ENCODE peak calls at places on chromosome 4, in four cellular contexts. D, Q, X and N are unnamed samples.
A peak's percentile ranks its signal among the peaks of the same experiment; 100 is the strongest.

GRCh38 chr4:73021634-73022033 is 47.9 kb downstream of the COX18 start:
- DNase-seq in D (no peak), Q (no peak), X (peak; percentile 4), N (peak; percentile 16)

GRCh38 chr4:68367835-68368234 is 17.9 kb upstream of the YTHDC1 start:
- DNase-seq in D (no peak), Q (no peak), X (no peak), N (no peak)

GRCh38 chr4:159021597-159022385 is 81.1 kb upstream of the RAPGEF2 start:
- DNase-seq in D (no peak), Q (no peak), X (no peak), N (no peak)

GRCh38 chr4:184401397-184402171 is 72.8 kb downstream of the IRF2 start:
- DNase-seq in D (no peak), Q (no peak), X (peak; percentile 47), N (no peak)

GRCh38 chr4:181685911-181686310 is 557.3 kb upstream of the TENM3 start:
- DNase-seq in D (no peak), Q (peak; percentile 69), X (no peak), N (peak; percentile 86)

GRCh38 chr4:8306511-8307021 is 37.0 kb downstream of the HTRA3 start:
- DNase-seq in D (no peak), Q (no peak), X (no peak), N (no peak)

GRCh38 chr4:82123934-82124333 is 249.9 kb downstream of the HNRNPD start:
- DNase-seq in D (no peak), Q (no peak), X (no peak), N (no peak)

GRCh38 chr4:159201168-159201567 is 98.3 kb downstream of the RAPGEF2 start:
- DNase-seq in D (no peak), Q (no peak), X (no peak), N (no peak)

GRCh38 chr4:153153339-153153851 is 50.8 kb upstream of the TRIM2 start:
- DNase-seq in D (peak; percentile 39), Q (no peak), X (peak; percentile 95), N (no peak)

GRCh38 chr4:140296335-140296753 is 77.1 kb upstream of the SCOC start:
- DNase-seq in D (peak; percentile 25), Q (peak; percentile 68), X (peak; percentile 70), N (peak; percentile 82)

GRCh38 chr4:95998311-95998710 is 158.4 kb downstream of the PDHA2 start:
- DNase-seq in D (no peak), Q (no peak), X (no peak), N (no peak)

GRCh38 chr4:72418458-72418857 is 150.6 kb downstream of the ADAMTS3 start:
- DNase-seq in D (peak; percentile 53), Q (peak; percentile 57), X (no peak), N (peak; percentile 65)

GRCh38 chr4:97720869-97721432 is 422.3 kb downstream of the STPG2 start:
- DNase-seq in D (no peak), Q (no peak), X (peak; percentile 49), N (no peak)

GRCh38 chr4:168716411-168717129 is 219.7 kb downstream of the PALLD start:
- DNase-seq in D (no peak), Q (no peak), X (no peak), N (no peak)

GRCh38 chr4:52657630-52658501 is 1.2 kb downstream of the USP46 start:
- DNase-seq in D (no peak), Q (no peak), X (no peak), N (no peak)

GRCh38 chr4:1512738-1513660 is 106.8 kb upstream of the NKX1-1 start:
- DNase-seq in D (no peak), Q (no peak), X (no peak), N (no peak)

GRCh38 chr4:153346563-153346962 is 2.1 kb downstream of the MND1 start:
- DNase-seq in D (no peak), Q (no peak), X (no peak), N (no peak)

GRCh38 chr4:111362891-111363290 is 740.0 kb upstream of the PITX2 start:
- DNase-seq in D (peak; percentile 27), Q (peak; percentile 1), X (no peak), N (peak; percentile 88)

GRCh38 chr4:85391011-85391410 is 83.9 kb upstream of the ARHGAP24 start:
- DNase-seq in D (no peak), Q (no peak), X (no peak), N (no peak)

GRCh38 chr4:28391877-28392276 is 1531.2 kb downstream of the STIM2 start:
- DNase-seq in D (no peak), Q (no peak), X (no peak), N (peak; percentile 23)

GRCh38 chr4:121958777-121959176 is 6.9 kb upstream of the TRPC3 start:
- DNase-seq in D (no peak), Q (no peak), X (no peak), N (no peak)

GRCh38 chr4:52059372-52059771 is 8.3 kb downstream of the SPATA18 start:
- DNase-seq in D (peak; percentile 21), Q (no peak), X (no peak), N (peak; percentile 23)

GRCh38 chr4:163680390-163681098 is 186.1 kb downstream of the TMA16 start:
- DNase-seq in D (no peak), Q (no peak), X (no peak), N (no peak)

GRCh38 chr4:150001815-150002214 is 76.4 kb upstream of the DCLK2 start:
- DNase-seq in D (no peak), Q (no peak), X (no peak), N (no peak)

GRCh38 chr4:53015681-53016080 is 153.6 kb downstream of the RASL11B start:
- DNase-seq in D (peak; percentile 19), Q (no peak), X (no peak), N (no peak)

GRCh38 chr4:140637836-140638235 is 69.1 kb upstream of the UCP1 start:
- DNase-seq in D (no peak), Q (no peak), X (peak; percentile 9), N (no peak)

GRCh38 chr4:126888968-126889367 is 743.8 kb upstream of the INTU start:
- DNase-seq in D (no peak), Q (peak; percentile 54), X (no peak), N (peak; percentile 37)

GRCh38 chr4:86326399-86326798 is 33.5 kb downstream of the MAPK10 start:
- DNase-seq in D (no peak), Q (no peak), X (no peak), N (no peak)

GRCh38 chr4:157600583-157600982 is 380.1 kb downstream of the GRIA2 start:
- DNase-seq in D (no peak), Q (no peak), X (no peak), N (no peak)

GRCh38 chr4:156475322-156475721 is 496.3 kb downstream of the PDGFC start:
- DNase-seq in D (no peak), Q (no peak), X (peak; percentile 12), N (peak; percentile 39)

GRCh38 chr4:57109847-57110634 is at the start of gene IGFBP7:
- DNase-seq in D (peak; percentile 77), Q (no peak), X (peak; percentile 63), N (no peak)

GRCh38 chr4:123846627-123847026 is 450.0 kb downstream of the SPRY1 start:
- DNase-seq in D (no peak), Q (no peak), X (no peak), N (no peak)

GRCh38 chr4:54971474-54971950 is 153.9 kb downstream of the KDR start:
- DNase-seq in D (no peak), Q (no peak), X (peak; percentile 27), N (peak; percentile 10)

GRCh38 chr4:163194593-163194992 is 27.9 kb upstream of the NAF1 start:
- DNase-seq in D (no peak), Q (no peak), X (no peak), N (no peak)

GRCh38 chr4:15754323-15754722 is 23.8 kb upstream of the CD38 start:
- DNase-seq in D (peak; percentile 11), Q (no peak), X (no peak), N (no peak)

GRCh38 chr4:165992263-165992662 is 119.2 kb downstream of the TLL1 start:
- DNase-seq in D (no peak), Q (no peak), X (no peak), N (no peak)

GRCh38 chr4:153095448-153096204 is 108.6 kb upstream of the TRIM2 start:
- DNase-seq in D (no peak), Q (no peak), X (no peak), N (no peak)